ENCODE peak calls at places on chromosome 1, in five cellular contexts. Y, M, E, K and G are unnamed samples.

GRCh38 chr1:53688703-53689102 is 50.3 kb downstream of the GLIS1 start:
- DNase-seq in M (no peak), E (no peak), K (peak), Y (no peak), G (no peak)

GRCh38 chr1:97875996-97876395 is 44.8 kb downstream of the DPYD start:
- DNase-seq in Y (no peak), M (no peak), K (no peak), E (no peak), G (no peak)

GRCh38 chr1:100448371-100448770 is 89.6 kb upstream of the GPR88 start:
- DNase-seq in Y (no peak), M (no peak), E (no peak), K (no peak), G (no peak)

GRCh38 chr1:61898658-61899057 is 156.4 kb downstream of the PATJ start:
- DNase-seq in E (no peak), M (no peak), K (no peak), Y (no peak), G (no peak)

GRCh38 chr1:69252696-69253095 is 315.0 kb upstream of the LRRC7 start:
- DNase-seq in Y (no peak), M (no peak), E (no peak), K (no peak), G (no peak)

GRCh38 chr1:202998836-202999750 is 8.1 kb upstream of the TMEM183A start:
- DNase-seq in K (peak), Y (peak), E (no peak), M (peak), G (peak)

GRCh38 chr1:36657826-36658225 is 175.1 kb upstream of the CSF3R start:
- DNase-seq in Y (no peak), E (no peak), K (no peak), M (no peak), G (no peak)

GRCh38 chr1:115840615-115841460 is at the start of gene NHLH2:
- DNase-seq in M (no peak), Y (no peak), E (no peak), K (no peak), G (no peak)

GRCh38 chr1:159066108-159066507 is 10.5 kb downstream of the AIM2 start:
- DNase-seq in K (no peak), Y (no peak), M (no peak), E (no peak), G (no peak)

GRCh38 chr1:84141177-84142003 is 2.7 kb upstream of the PRKACB start:
- DNase-seq in E (no peak), Y (no peak), K (no peak), M (no peak), G (no peak)

GRCh38 chr1:21553116-21553926 is 44.1 kb downstream of the ALPL start:
- DNase-seq in M (no peak), Y (peak), E (no peak), K (no peak), G (no peak)

GRCh38 chr1:78492376-78492950 is 1.7 kb downstream of the PTGFR start:
- DNase-seq in M (no peak), E (no peak), Y (no peak), K (no peak), G (no peak)

GRCh38 chr1:153543738-153544135 is 1.9 kb downstream of the S100A4 start:
- DNase-seq in K (no peak), E (no peak), Y (no peak), M (no peak), G (no peak)

GRCh38 chr1:226134170-226135058 is 52.1 kb downstream of the ACBD3 start:
- DNase-seq in K (no peak), Y (no peak), M (no peak), E (no peak), G (no peak)

GRCh38 chr1:226132731-226133503 is 53.6 kb downstream of the ACBD3 start:
- DNase-seq in M (no peak), K (no peak), Y (no peak), E (no peak), G (no peak)

GRCh38 chr1:226135709-226136108 is 50.8 kb downstream of the ACBD3 start:
- DNase-seq in M (no peak), E (no peak), Y (peak), K (no peak), G (no peak)

GRCh38 chr1:226133504-226134123 is 52.9 kb downstream of the ACBD3 start:
- DNase-seq in M (no peak), E (no peak), Y (no peak), K (no peak), G (no peak)

GRCh38 chr1:226135059-226135651 is 51.4 kb downstream of the ACBD3 start:
- DNase-seq in Y (no peak), M (peak), E (no peak), K (no peak), G (no peak)
- TF ChIP-seq EZH2 in Y (no peak), M (no peak), E (no peak), K (no peak), G (no peak)

GRCh38 chr1:210882414-210883221 is 251.3 kb downstream of the KCNH1 start:
- DNase-seq in M (no peak), K (no peak), E (no peak), Y (no peak), G (no peak)
- TF ChIP-seq CREB1 in M (no peak), K (no peak), E (no peak), Y (no peak), G (no peak)

GRCh38 chr1:75133754-75134655 is at the start of gene LHX8:
- DNase-seq in K (no peak), E (no peak), M (no peak), Y (peak), G (no peak)
- TF ChIP-seq EZH2 in K (no peak), E (peak), M (no peak), Y (peak), G (peak)

GRCh38 chr1:50538476-50538875 is 115.2 kb upstream of the DMRTA2 start:
- DNase-seq in M (no peak), K (no peak), E (no peak), Y (no peak), G (no peak)
- TF ChIP-seq CREB1 in M (no peak), K (no peak), E (no peak), Y (no peak), G (no peak)

GRCh38 chr1:101742513-101742912 is 254.2 kb downstream of the OLFM3 start:
- DNase-seq in E (no peak), Y (no peak), K (no peak), M (no peak), G (no peak)
- TF ChIP-seq EZH2 in E (no peak), Y (no peak), K (no peak), M (no peak), G (no peak)

GRCh38 chr1:161187311-161187710 is 10.0 kb upstream of the B4GALT3 start:
- DNase-seq in K (no peak), Y (no peak), E (no peak), M (no peak), G (no peak)

GRCh38 chr1:161188381-161188780 is 10.5 kb downstream of the ADAMTS4 start:
- DNase-seq in K (no peak), Y (no peak), E (no peak), M (no peak), G (no peak)

GRCh38 chr1:161185732-161186311 is 8.5 kb upstream of the B4GALT3 start:
- DNase-seq in E (no peak), M (no peak), Y (no peak), K (no peak), G (peak)

GRCh38 chr1:161182214-161182613 is 4.9 kb upstream of the B4GALT3 start:
- DNase-seq in M (no peak), K (no peak), E (no peak), Y (no peak), G (peak)

GRCh38 chr1:161185282-161185682 is 8.0 kb upstream of the B4GALT3 start:
- DNase-seq in K (no peak), E (no peak), M (no peak), Y (no peak), G (peak)
- TF ChIP-seq CREB1 in K (no peak), E (no peak), M (no peak), Y (no peak), G (peak)